ENCODE peak calls at places on chromosomes 4 and X, in five cellular contexts. One of them, this sample, is unnamed. For H3K4me1 and H3K27me3, the result is how much of the 10 kb centered on the place peaks cover.

GRCh38 chr4:88690355-88690754 is 7.3 kb downstream of the NAP1L5 start:
- DNase-seq in MM.1S: no peak
- DNase-seq in HepG2: no peak
- DNase-seq in neural progenitor cell: no peak
- DNase-seq in mesenchymal stem cell: peak
- DNase-seq in this sample: no peak

GRCh38 chrX:11558972-11559371 is 106.7 kb downstream of the ARHGAP6 start:
- DNase-seq in mesenchymal stem cell: peak
- DNase-seq in MM.1S: peak
- DNase-seq in neural progenitor cell: peak
- DNase-seq in HepG2: peak
- DNase-seq in this sample: peak

GRCh38 chr4:164648151-164648848 is 105.6 kb upstream of the SMIM31 start:
- DNase-seq in HepG2: no peak
- DNase-seq in mesenchymal stem cell: no peak
- DNase-seq in MM.1S: no peak
- DNase-seq in neural progenitor cell: no peak
- DNase-seq in this sample: no peak

GRCh38 chr4:74768857-74769525 is 25.3 kb downstream of the BTC start:
- DNase-seq in mesenchymal stem cell: peak
- DNase-seq in MM.1S: no peak
- DNase-seq in neural progenitor cell: no peak
- DNase-seq in HepG2: peak
- DNase-seq in this sample: peak

GRCh38 chr4:55730143-55730931 is 89.3 kb upstream of the EXOC1L start:
- DNase-seq in HepG2: no peak
- DNase-seq in neural progenitor cell: no peak
- DNase-seq in MM.1S: no peak
- DNase-seq in mesenchymal stem cell: no peak
- DNase-seq in this sample: no peak

GRCh38 chrX:54182194-54182863 is 725 bp downstream of the FAM120C start:
- DNase-seq in mesenchymal stem cell: peak
- DNase-seq in HepG2: peak
- DNase-seq in MM.1S: peak
- DNase-seq in neural progenitor cell: peak
- DNase-seq in this sample: peak

GRCh38 chr4:82715731-82716617 is 82.6 kb downstream of the SCD5 start:
- DNase-seq in mesenchymal stem cell: peak
- DNase-seq in MM.1S: no peak
- DNase-seq in HepG2: peak
- DNase-seq in neural progenitor cell: no peak
- DNase-seq in this sample: no peak

GRCh38 chrX:2898861-2899512 is 30.2 kb downstream of the ARSD start:
- DNase-seq in HepG2: peak
- DNase-seq in MM.1S: no peak
- DNase-seq in neural progenitor cell: no peak
- DNase-seq in mesenchymal stem cell: no peak
- DNase-seq in this sample: peak

GRCh38 chr4:80036306-80036705 is 36.7 kb downstream of the ANTXR2 start:
- DNase-seq in neural progenitor cell: no peak
- DNase-seq in MM.1S: no peak
- DNase-seq in HepG2: no peak
- DNase-seq in mesenchymal stem cell: no peak
- DNase-seq in this sample: no peak

GRCh38 chr4:8549352-8549931 is 30.8 kb upstream of the GPR78 start:
- DNase-seq in neural progenitor cell: no peak
- DNase-seq in mesenchymal stem cell: no peak
- DNase-seq in HepG2: no peak
- DNase-seq in MM.1S: no peak
- DNase-seq in this sample: no peak

GRCh38 chrX:39856472-39857121 is 241.2 kb downstream of the BCOR start:
- DNase-seq in MM.1S: no peak
- DNase-seq in mesenchymal stem cell: no peak
- DNase-seq in HepG2: no peak
- DNase-seq in neural progenitor cell: no peak
- DNase-seq in this sample: no peak

GRCh38 chr4:98352940-98353339 is 91.8 kb downstream of the RAP1GDS1 start:
- DNase-seq in neural progenitor cell: no peak
- DNase-seq in MM.1S: no peak
- DNase-seq in HepG2: no peak
- DNase-seq in mesenchymal stem cell: no peak
- DNase-seq in this sample: no peak

GRCh38 chr4:113982181-113982580 is 2.7 kb upstream of the ARSJ start:
- DNase-seq in neural progenitor cell: peak
- DNase-seq in HepG2: no peak
- DNase-seq in MM.1S: no peak
- DNase-seq in mesenchymal stem cell: no peak
- DNase-seq in this sample: no peak

GRCh38 chr4:16659694-16660093 is 238.8 kb downstream of the LDB2 start:
- DNase-seq in neural progenitor cell: peak
- DNase-seq in MM.1S: no peak
- DNase-seq in HepG2: no peak
- DNase-seq in mesenchymal stem cell: no peak
- DNase-seq in this sample: no peak

GRCh38 chr4:152500798-152501434 is 35.0 kb downstream of the FBXW7 start:
- DNase-seq in HepG2: peak
- DNase-seq in mesenchymal stem cell: peak
- DNase-seq in neural progenitor cell: peak
- DNase-seq in MM.1S: peak
- DNase-seq in this sample: peak

GRCh38 chr4:51836531-51836930 is 6.4 kb upstream of the DCUN1D4 start:
- DNase-seq in HepG2: no peak
- DNase-seq in MM.1S: no peak
- DNase-seq in neural progenitor cell: no peak
- DNase-seq in mesenchymal stem cell: peak
- DNase-seq in this sample: no peak

GRCh38 chr4:40209401-40209800 is 12.6 kb downstream of the RHOH start:
- DNase-seq in neural progenitor cell: no peak
- DNase-seq in MM.1S: no peak
- DNase-seq in HepG2: no peak
- DNase-seq in mesenchymal stem cell: no peak
- DNase-seq in this sample: no peak

GRCh38 chr4:151259752-151260151 is 17.2 kb upstream of the PRSS48 start:
- DNase-seq in neural progenitor cell: no peak
- DNase-seq in MM.1S: no peak
- DNase-seq in HepG2: no peak
- DNase-seq in mesenchymal stem cell: no peak
- DNase-seq in this sample: no peak

GRCh38 chrX:143336261-143336660 is 181.0 kb downstream of the SPANXN3 start:
- DNase-seq in mesenchymal stem cell: no peak
- DNase-seq in neural progenitor cell: no peak
- DNase-seq in HepG2: no peak
- DNase-seq in MM.1S: no peak
- DNase-seq in this sample: no peak

GRCh38 chr4:138858419-138858818 is 157.2 kb upstream of the NOCT start:
- DNase-seq in HepG2: no peak
- DNase-seq in MM.1S: no peak
- DNase-seq in neural progenitor cell: no peak
- DNase-seq in mesenchymal stem cell: no peak
- DNase-seq in this sample: no peak

GRCh38 chr4:92099851-92100250 is 203.9 kb upstream of the GRID2 start:
- DNase-seq in neural progenitor cell: no peak
- DNase-seq in MM.1S: no peak
- DNase-seq in HepG2: no peak
- DNase-seq in mesenchymal stem cell: no peak
- DNase-seq in this sample: no peak

GRCh38 chrX:141936080-141936479 is 32.4 kb downstream of the MAGEC1 start:
- DNase-seq in neural progenitor cell: peak
- DNase-seq in HepG2: no peak
- DNase-seq in mesenchymal stem cell: no peak
- DNase-seq in MM.1S: peak
- DNase-seq in this sample: no peak

GRCh38 chrX:261167-261857 is 19.9 kb upstream of the PLCXD1 start:
- DNase-seq in neural progenitor cell: no peak
- DNase-seq in MM.1S: no peak
- DNase-seq in mesenchymal stem cell: peak
- DNase-seq in HepG2: no peak
- DNase-seq in this sample: peak

DNA sequence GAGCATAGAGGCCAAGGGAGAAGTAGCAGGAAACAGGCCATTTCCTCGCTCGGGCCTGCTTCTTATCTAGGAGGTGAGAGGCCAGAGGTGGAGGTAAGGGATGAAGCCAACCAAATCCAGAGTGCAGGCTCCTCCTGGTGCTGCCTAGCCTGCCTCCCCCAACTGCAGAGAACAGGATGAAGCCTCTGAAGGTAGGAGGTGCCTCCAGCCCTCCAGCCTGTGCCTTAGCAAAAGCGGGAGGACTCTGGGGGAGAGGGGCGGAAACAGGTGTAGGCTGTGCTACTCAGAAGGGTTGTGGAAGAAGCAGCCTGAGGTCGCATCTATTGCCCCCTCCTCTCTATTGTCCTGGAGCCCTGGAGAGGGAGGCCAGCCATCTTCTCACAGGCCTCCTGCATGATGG is 2.9 kb upstream of the MTM1 start:
- DNase-seq in MM.1S: no peak
- DNase-seq in mesenchymal stem cell: no peak
- DNase-seq in HepG2: no peak
- DNase-seq in neural progenitor cell: no peak
- DNase-seq in this sample: no peak
- H2AFZ ChIP-seq in MM.1S: no peak
- H2AFZ ChIP-seq in mesenchymal stem cell: no peak
- H2AFZ ChIP-seq in HepG2: no peak
- H2AFZ ChIP-seq in neural progenitor cell: peak
- H2AFZ ChIP-seq in this sample: no peak

GRCh38 chr4:184801781-184802180 is 24.0 kb downstream of the ACSL1 start:
- DNase-seq in MM.1S: no peak
- DNase-seq in HepG2: no peak
- DNase-seq in mesenchymal stem cell: no peak
- DNase-seq in neural progenitor cell: no peak
- DNase-seq in this sample: no peak
- H3K4me1 ChIP-seq in MM.1S: under half
- H3K4me1 ChIP-seq in HepG2: under half
- H3K4me1 ChIP-seq in mesenchymal stem cell: under half
- H3K4me1 ChIP-seq in neural progenitor cell: under half
- H3K4me1 ChIP-seq in this sample: under half

GRCh38 chrX:153640045-153640686 is 6.8 kb upstream of the DUSP9 start:
- DNase-seq in mesenchymal stem cell: no peak
- DNase-seq in MM.1S: no peak
- DNase-seq in HepG2: no peak
- DNase-seq in neural progenitor cell: no peak
- DNase-seq in this sample: no peak
- H3K27me3 ChIP-seq in mesenchymal stem cell: under half
- H3K27me3 ChIP-seq in MM.1S: half or more
- H3K27me3 ChIP-seq in HepG2: under half
- H3K27me3 ChIP-seq in neural progenitor cell: half or more
- H3K27me3 ChIP-seq in this sample: under half

GRCh38 chrX:112734250-112734649 is 54.5 kb upstream of the LHFPL1 start:
- DNase-seq in MM.1S: no peak
- DNase-seq in HepG2: no peak
- DNase-seq in neural progenitor cell: no peak
- DNase-seq in mesenchymal stem cell: peak
- DNase-seq in this sample: no peak
- H2AFZ ChIP-seq in MM.1S: no peak
- H2AFZ ChIP-seq in HepG2: no peak
- H2AFZ ChIP-seq in neural progenitor cell: peak
- H2AFZ ChIP-seq in mesenchymal stem cell: no peak
- H2AFZ ChIP-seq in this sample: no peak

GRCh38 chr4:94348705-94349104 is 6.1 kb upstream of the HPGDS start:
- DNase-seq in MM.1S: no peak
- DNase-seq in mesenchymal stem cell: no peak
- DNase-seq in HepG2: no peak
- DNase-seq in neural progenitor cell: no peak
- DNase-seq in this sample: no peak

GRCh38 chr4:94349193-94349592 is 6.6 kb upstream of the HPGDS start:
- DNase-seq in mesenchymal stem cell: peak
- DNase-seq in HepG2: no peak
- DNase-seq in MM.1S: no peak
- DNase-seq in neural progenitor cell: no peak
- DNase-seq in this sample: no peak

GRCh38 chr4:94345267-94345666 is 2.6 kb upstream of the HPGDS start:
- DNase-seq in HepG2: no peak
- DNase-seq in MM.1S: no peak
- DNase-seq in mesenchymal stem cell: no peak
- DNase-seq in neural progenitor cell: no peak
- DNase-seq in this sample: no peak

GRCh38 chr4:94344457-94344856 is 1.8 kb upstream of the HPGDS start:
- DNase-seq in neural progenitor cell: no peak
- DNase-seq in HepG2: no peak
- DNase-seq in MM.1S: no peak
- DNase-seq in mesenchymal stem cell: no peak
- DNase-seq in this sample: no peak

DNA sequence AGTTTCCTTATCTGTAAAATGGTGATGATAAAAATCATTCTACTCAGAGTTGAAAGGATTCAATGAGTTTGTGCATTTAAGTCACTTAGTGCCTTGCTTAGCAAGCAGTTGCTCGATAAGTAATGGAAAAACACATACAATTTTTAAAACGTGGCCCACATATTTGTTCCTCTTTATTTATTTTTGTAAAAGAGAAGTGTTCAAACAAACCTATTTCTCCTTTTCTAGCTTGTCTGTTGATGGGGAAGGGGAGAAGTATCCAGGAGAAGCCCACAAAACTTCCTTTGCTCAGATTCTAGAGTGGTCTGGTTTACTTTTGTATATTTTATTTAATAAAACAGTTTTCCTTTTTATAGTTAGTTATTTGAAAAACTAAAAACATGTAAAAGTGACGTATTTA is 3.3 kb upstream of the HPGDS start:
- DNase-seq in neural progenitor cell: no peak
- DNase-seq in mesenchymal stem cell: no peak
- DNase-seq in HepG2: no peak
- DNase-seq in MM.1S: no peak
- DNase-seq in this sample: no peak
- H3K4me1 ChIP-seq in neural progenitor cell: under half
- H3K4me1 ChIP-seq in mesenchymal stem cell: under half
- H3K4me1 ChIP-seq in HepG2: under half
- H3K4me1 ChIP-seq in MM.1S: under half
- H3K4me1 ChIP-seq in this sample: under half

GRCh38 chr4:1405636-1406415 is 416 bp downstream of the NKX1-1 start:
- DNase-seq in MM.1S: no peak
- DNase-seq in neural progenitor cell: no peak
- DNase-seq in mesenchymal stem cell: no peak
- DNase-seq in HepG2: no peak
- DNase-seq in this sample: no peak
- H3K27me3 ChIP-seq in MM.1S: under half
- H3K27me3 ChIP-seq in neural progenitor cell: half or more
- H3K27me3 ChIP-seq in mesenchymal stem cell: half or more
- H3K27me3 ChIP-seq in HepG2: under half
- H3K27me3 ChIP-seq in this sample: under half

GRCh38 chrX:109475174-109475891 is 6.6 kb downstream of the GUCY2F start:
- DNase-seq in mesenchymal stem cell: peak
- DNase-seq in MM.1S: no peak
- DNase-seq in neural progenitor cell: peak
- DNase-seq in HepG2: peak
- DNase-seq in this sample: peak
- H2AFZ ChIP-seq in mesenchymal stem cell: no peak
- H2AFZ ChIP-seq in MM.1S: no peak
- H2AFZ ChIP-seq in neural progenitor cell: peak
- H2AFZ ChIP-seq in HepG2: no peak
- H2AFZ ChIP-seq in this sample: no peak

GRCh38 chr4:184437565-184437964 is 36.8 kb downstream of the IRF2 start:
- DNase-seq in neural progenitor cell: no peak
- DNase-seq in HepG2: no peak
- DNase-seq in MM.1S: no peak
- DNase-seq in mesenchymal stem cell: no peak
- DNase-seq in this sample: no peak
- H3K4me1 ChIP-seq in neural progenitor cell: under half
- H3K4me1 ChIP-seq in HepG2: half or more
- H3K4me1 ChIP-seq in MM.1S: under half
- H3K4me1 ChIP-seq in mesenchymal stem cell: under half
- H3K4me1 ChIP-seq in this sample: under half

GRCh38 chrX:135982860-135983259 is 2.4 kb upstream of the SLC9A6 start:
- DNase-seq in HepG2: no peak
- DNase-seq in neural progenitor cell: no peak
- DNase-seq in mesenchymal stem cell: peak
- DNase-seq in MM.1S: no peak
- DNase-seq in this sample: no peak
- H3K27me3 ChIP-seq in HepG2: under half
- H3K27me3 ChIP-seq in neural progenitor cell: under half
- H3K27me3 ChIP-seq in mesenchymal stem cell: under half
- H3K27me3 ChIP-seq in MM.1S: under half
- H3K27me3 ChIP-seq in this sample: under half